ENCODE peak calls at places on chromosomes 12 and 14, in four cellular contexts. D is HCT116, Y is HepG2, V is endothelial cell of umbilical vein. R is an unnamed sample.

GRCh38 chr12:119621878-119622277 is 28.3 kb downstream of the TMEM233 start:
- DNase-seq in V (no peak), Y (no peak), D (no peak), R (no peak)

GRCh38 chr12:56836800-56837663 is 73.9 kb downstream of the HSD17B6 start:
- DNase-seq in Y (no peak), D (no peak), V (no peak), R (no peak)

GRCh38 chr14:52268191-52269061 is 928 bp downstream of the PTGDR start:
- DNase-seq in D (no peak), Y (no peak), V (no peak), R (peak)

GRCh38 chr14:98189521-98189920 is 1082.5 kb downstream of the BCL11B start:
- DNase-seq in V (no peak), D (no peak), Y (no peak), R (no peak)

GRCh38 chr12:23611320-23611719 is 338.1 kb downstream of the SOX5 start:
- DNase-seq in V (peak), Y (no peak), D (no peak), R (no peak)

GRCh38 chr12:104462931-104463339 is 6.2 kb downstream of the CHST11 start:
- DNase-seq in D (no peak), V (peak), Y (no peak), R (no peak)

GRCh38 chr12:132390287-132391076 is 61.1 kb upstream of the GALNT9 start:
- DNase-seq in V (no peak), Y (no peak), D (no peak), R (no peak)

GRCh38 chr12:112468041-112468440 is 49.3 kb downstream of the PTPN11 start:
- DNase-seq in Y (no peak), V (no peak), D (no peak), R (no peak)

GRCh38 chr14:64409509-64409908 is 21.4 kb downstream of the MTHFD1 start:
- DNase-seq in V (no peak), Y (no peak), D (no peak), R (no peak)

GRCh38 chr12:5204271-5204670 is 160.6 kb downstream of the KCNA5 start:
- DNase-seq in V (no peak), Y (no peak), D (no peak), R (peak)

GRCh38 chr12:131491887-131492490 is 218.9 kb upstream of the SFSWAP start:
- DNase-seq in V (no peak), D (no peak), Y (no peak), R (no peak)

GRCh38 chr12:115023279-115023678 is 339.3 kb upstream of the TBX3 start:
- DNase-seq in V (no peak), D (no peak), Y (no peak), R (no peak)

GRCh38 chr12:27456618-27457017 is 10.1 kb downstream of the SMCO2 start:
- DNase-seq in D (no peak), V (no peak), Y (peak), R (no peak)

GRCh38 chr12:63321373-63321772 is 170.4 kb upstream of the AVPR1A start:
- DNase-seq in V (no peak), D (no peak), Y (no peak), R (no peak)

GRCh38 chr12:30626847-30627246 is 68.8 kb downstream of the IPO8 start:
- DNase-seq in V (no peak), Y (peak), D (no peak), R (no peak)
- H2AFZ ChIP-seq in V (no peak), Y (no peak), D (no peak), R (no peak)

DNA sequence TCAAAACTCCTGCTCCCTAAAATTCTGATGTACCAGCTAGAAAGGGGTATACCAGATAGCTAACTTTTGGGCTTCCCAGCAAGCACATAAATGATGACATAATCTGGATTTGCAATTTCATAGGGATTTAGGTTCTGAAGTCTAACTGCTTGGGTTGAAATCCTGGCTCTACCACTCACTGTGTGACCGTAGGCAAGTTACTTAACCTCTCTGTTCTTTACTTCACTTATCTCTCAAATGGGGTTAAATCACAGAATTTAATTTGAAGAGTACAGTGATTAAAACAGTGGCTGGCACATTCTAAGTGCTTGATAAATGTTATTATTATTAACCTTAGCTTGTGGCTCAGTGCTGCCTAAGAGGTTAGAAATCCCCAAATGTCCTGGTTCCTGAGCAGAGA is 49.1 kb upstream of the NUAK1 start:
- DNase-seq in Y (no peak), V (no peak), D (no peak), R (no peak)
- H2AFZ ChIP-seq in Y (no peak), V (no peak), D (no peak), R (no peak)

GRCh38 chr12:88958961-88959360 is 378.7 kb upstream of the KITLG start:
- DNase-seq in V (no peak), Y (no peak), D (no peak), R (no peak)
- H2AFZ ChIP-seq in V (no peak), Y (no peak), D (no peak), R (peak)

DNA sequence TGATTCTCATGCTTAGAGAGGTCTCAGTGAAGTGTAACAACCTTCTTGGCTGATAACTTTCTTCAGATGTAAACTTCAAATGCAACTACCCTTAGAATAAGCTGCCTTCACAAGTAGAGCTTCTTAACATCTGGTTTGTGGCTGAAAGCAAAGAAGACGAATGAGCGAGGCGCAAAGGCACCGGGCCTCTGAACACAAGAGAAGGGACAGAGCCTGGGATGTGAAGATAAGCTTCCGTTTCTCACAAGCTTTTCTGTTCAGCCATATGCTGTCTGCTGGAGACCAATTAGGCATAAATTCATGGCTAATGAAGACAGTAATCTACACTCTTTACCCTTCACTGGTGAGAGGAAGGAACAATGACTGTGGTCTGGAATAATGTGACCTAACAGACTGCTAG is 195.2 kb downstream of the ATXN7L3B start:
- DNase-seq in D (no peak), Y (no peak), V (no peak), R (no peak)
- H2AFZ ChIP-seq in D (no peak), Y (no peak), V (no peak), R (peak)

DNA sequence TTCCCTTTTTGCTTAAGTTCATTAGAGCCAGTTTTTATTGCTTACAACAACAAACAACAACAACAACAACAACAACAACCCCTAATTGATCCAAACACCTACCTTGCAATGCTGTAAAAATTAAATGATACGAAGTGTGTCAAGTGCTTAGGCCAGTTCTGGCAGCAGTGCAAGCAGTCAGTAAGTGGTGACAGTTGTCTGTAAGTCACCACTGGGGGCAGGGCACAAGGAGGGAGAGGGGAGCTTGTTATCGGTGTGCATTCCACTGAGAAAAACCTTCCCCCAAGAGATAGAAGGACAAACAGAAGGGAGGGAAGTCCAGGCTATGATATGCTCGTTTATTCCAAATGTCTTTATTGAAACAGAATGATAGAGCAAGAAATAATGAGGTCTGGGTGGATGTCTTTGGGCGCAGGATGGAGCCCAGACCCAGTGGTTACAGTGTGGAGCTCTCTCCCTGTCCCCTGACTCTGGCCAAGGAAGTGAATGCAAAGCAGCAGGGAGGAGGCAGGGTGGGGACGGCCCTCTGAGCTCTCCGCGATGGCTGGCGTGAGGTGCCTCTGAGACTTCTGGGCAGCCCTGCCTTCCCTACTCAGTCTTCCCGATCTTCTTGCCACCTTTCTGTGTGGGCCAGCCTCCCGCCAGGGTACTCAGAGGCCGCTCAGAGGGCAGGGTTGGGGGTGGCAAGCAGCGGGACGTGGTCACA is 6.5 kb downstream of the SLC22A17 start:
- DNase-seq in V (no peak), D (no peak), Y (peak), R (no peak)
- H2AFZ ChIP-seq in V (no peak), D (no peak), Y (no peak), R (no peak)

R was measured in neuronal stem cell.